ENCODE peak calls at places on chromosomes 3 and 15, in six cellular contexts. B is SK-N-SH, V is H1, Z is HepG2, L is HCT116, T is GM12878. J is an unnamed sample.

GRCh38 chr15:43968551-43968950 is 141.7 kb downstream of the WDR76 start:
- DNase-seq in L (no peak), V (no peak), Z (no peak), B (no peak), T (no peak), J (no peak)

GRCh38 chr3:125990253-125990970 is 21.4 kb downstream of the ROPN1B start:
- DNase-seq in V (peak), Z (peak), T (peak), L (peak), B (peak), J (peak)

GRCh38 chr15:68930268-68931022 is at the start of gene SPESP1:
- DNase-seq in T (no peak), B (peak), V (no peak), L (no peak), Z (no peak), J (no peak)

GRCh38 chr3:67622652-67623051 is 31.8 kb downstream of the SUCLG2 start:
- DNase-seq in B (no peak), V (no peak), L (no peak), T (no peak), Z (no peak), J (no peak)

GRCh38 chr15:70762469-70763119 is 764 bp downstream of the UACA start:
- DNase-seq in Z (no peak), B (peak), V (peak), T (no peak), L (peak), J (no peak)

GRCh38 chr3:10763817-10764313 is 52.2 kb upstream of the SLC6A11 start:
- DNase-seq in L (no peak), T (no peak), Z (no peak), B (no peak), V (no peak), J (no peak)

GRCh38 chr15:74614744-74615312 is 808 bp upstream of the CLK3 start:
- DNase-seq in L (no peak), V (no peak), B (peak), Z (no peak), T (peak), J (peak)

GRCh38 chr15:70069716-70070115 is 28.0 kb downstream of the TLE3 start:
- DNase-seq in L (no peak), B (no peak), T (no peak), V (no peak), Z (no peak), J (no peak)

GRCh38 chr3:50205719-50206276 is 727 bp downstream of the SLC38A3 start:
- DNase-seq in B (peak), T (no peak), L (peak), Z (peak), V (peak), J (peak)

GRCh38 chr15:56857828-56858227 is 60.6 kb upstream of the TCF12 start:
- DNase-seq in V (no peak), Z (no peak), L (no peak), T (no peak), B (no peak), J (no peak)

GRCh38 chr3:107690522-107691138 is 167.9 kb downstream of the BBX start:
- DNase-seq in L (peak), V (no peak), B (peak), Z (peak), T (no peak), J (peak)

DNA sequence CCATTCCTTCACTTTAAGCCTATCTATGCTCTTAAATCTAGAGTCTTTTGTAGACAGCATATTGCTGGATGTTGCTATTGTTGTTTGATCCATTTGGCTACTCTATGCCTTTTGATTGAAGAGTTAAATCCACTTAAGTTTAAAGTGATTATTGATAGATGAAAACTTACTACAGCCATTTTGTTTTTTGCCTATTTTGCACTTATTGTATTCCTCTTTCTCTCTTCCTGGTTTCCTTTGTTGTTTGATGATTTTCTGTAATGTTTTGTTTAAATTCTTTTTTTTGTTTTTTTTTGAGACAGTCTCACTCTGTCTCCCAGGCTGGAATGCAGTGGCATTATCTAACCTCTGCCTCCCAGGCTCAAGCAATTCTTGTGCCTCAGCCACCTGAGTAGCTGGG is 19.8 kb downstream of the IQCF6 start:
- DNase-seq in T (no peak), V (no peak), B (no peak), Z (no peak), L (no peak), J (no peak)
- TF ChIP-seq JUND in T (no peak), V (no peak), B (no peak), Z (no peak), L (no peak), J (no peak)

DNA sequence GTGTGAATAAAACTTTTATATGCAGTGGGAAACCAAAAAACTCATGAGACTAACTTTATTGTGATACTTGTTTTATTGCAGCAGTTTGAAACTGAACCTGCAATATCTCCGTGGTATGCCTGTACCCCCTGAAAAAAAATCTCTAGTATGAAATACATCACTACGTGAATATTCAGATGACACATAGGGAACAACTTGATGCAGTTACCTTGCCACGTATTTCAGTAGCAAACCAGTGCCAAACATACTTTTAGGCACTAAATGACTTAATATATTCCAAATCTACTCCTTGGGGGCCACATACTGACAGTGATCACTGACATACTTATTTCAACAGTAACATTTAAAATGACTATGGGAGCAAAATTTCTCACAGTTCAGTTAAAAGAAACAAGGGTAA is 13.8 kb downstream of the CRBN start:
- DNase-seq in T (no peak), Z (no peak), B (no peak), V (no peak), L (no peak), J (no peak)
- TF ChIP-seq JUND in T (no peak), Z (no peak), B (no peak), V (no peak), L (no peak), J (no peak)

DNA sequence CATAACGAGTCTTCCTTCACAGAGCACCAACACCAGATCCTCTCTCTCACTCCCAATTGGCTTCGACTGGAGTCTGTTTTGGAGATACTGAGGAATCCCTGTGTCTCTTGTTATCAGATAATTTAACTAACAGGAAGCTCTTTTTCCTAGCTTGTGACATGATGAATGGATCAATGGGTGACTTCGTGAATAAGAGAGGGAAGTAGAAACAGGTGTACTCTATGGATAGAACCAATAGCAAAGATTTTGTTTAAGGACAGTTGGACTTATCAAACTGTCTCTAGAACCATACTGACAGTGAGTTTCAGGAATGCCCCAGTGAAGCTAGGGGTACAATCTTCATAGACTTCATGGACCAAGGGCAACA is 29.4 kb upstream of the KLHL6 start:
- DNase-seq in V (no peak), B (no peak), Z (no peak), L (no peak), T (no peak), J (no peak)
- TF ChIP-seq JUND in V (no peak), B (no peak), Z (no peak), L (no peak), T (no peak), J (no peak)

DNA sequence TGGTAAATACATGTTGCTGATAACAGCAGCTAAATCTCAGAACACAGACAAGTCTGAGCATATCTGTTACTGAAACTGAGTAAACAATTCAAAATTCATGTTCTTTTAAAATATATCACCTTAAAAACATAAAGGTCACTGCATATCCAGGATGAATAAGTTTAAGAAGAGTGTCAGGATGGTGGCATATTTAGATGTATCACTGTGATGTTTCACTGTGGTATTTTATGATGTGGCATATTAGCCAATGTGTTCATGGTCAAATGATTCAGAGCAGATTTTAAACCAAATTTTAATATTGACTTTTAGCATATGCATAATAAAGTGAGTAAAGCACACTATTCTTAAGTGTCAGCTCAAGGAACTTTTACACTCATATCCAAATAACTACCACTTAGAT is 346.4 kb upstream of the DPPA4 start:
- DNase-seq in Z (no peak), V (no peak), T (no peak), B (no peak), L (no peak), J (no peak)
- TF ChIP-seq JUND in Z (no peak), V (no peak), T (no peak), B (no peak), L (no peak), J (no peak)

GRCh38 chr15:99857836-99858235 is 124.6 kb upstream of the LYSMD4 start:
- DNase-seq in L (no peak), V (no peak), T (no peak), B (no peak), Z (no peak), J (no peak)

GRCh38 chr15:99863527-99864198 is 130.4 kb upstream of the LYSMD4 start:
- DNase-seq in L (no peak), Z (peak), T (no peak), B (no peak), V (no peak), J (no peak)
- TF ChIP-seq JUND in L (no peak), Z (no peak), T (no peak), B (no peak), V (no peak), J (no peak)

DNA sequence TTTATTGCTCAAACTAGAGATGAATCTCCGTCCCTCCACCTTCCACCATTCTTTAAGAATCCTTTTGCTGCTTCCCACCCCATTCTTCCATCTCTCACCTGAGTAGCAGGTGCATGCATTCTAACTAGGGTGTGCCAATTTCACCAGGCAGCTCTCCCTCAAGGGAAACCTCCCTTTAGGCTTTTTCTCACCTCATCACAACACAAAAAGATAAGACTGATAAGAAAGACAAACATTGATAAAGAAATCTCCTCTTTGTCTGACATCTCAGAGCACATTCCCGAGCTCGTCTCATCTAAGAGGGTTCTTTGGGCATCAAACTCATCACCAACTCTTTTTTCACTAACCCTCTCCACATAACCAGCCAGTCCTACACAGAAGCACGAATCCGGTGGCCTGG is 23.0 kb downstream of the MB21D2 start:
- DNase-seq in T (no peak), Z (no peak), V (no peak), L (no peak), B (no peak), J (no peak)
- TF ChIP-seq JUND in T (no peak), Z (no peak), V (no peak), L (no peak), B (no peak), J (no peak)

GRCh38 chr15:54045397-54045796 is 67.2 kb downstream of the UNC13C start:
- DNase-seq in B (no peak), Z (no peak), L (no peak), V (no peak), T (no peak), J (no peak)

DNA sequence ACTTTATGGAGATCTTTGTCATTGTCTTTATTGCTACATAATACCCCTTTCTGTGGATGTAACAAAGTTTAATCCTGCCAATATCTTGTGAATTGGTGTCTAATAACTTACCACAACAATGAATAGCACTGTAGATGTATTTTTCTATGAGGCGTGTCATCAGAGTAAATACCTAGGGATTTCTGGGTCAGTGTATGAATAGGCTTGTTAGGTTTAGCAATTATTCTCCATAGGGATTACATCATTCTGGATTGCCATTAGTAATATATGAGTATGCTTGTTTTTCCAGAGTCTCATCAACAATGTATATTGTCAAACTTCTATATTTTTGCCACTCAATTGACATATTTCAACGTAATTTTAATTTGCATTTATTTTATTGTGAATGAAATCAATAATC is 67.9 kb downstream of the UNC13C start:
- DNase-seq in V (no peak), B (no peak), T (no peak), L (no peak), Z (no peak), J (no peak)
- TF ChIP-seq JUND in V (no peak), B (no peak), T (no peak), L (no peak), Z (no peak), J (no peak)

GRCh38 chr15:41160639-41161315 is 44.7 kb upstream of the INO80 start:
- DNase-seq in L (no peak), V (no peak), T (no peak), Z (no peak), B (no peak), J (no peak)
- TF ChIP-seq JUND in L (no peak), V (no peak), T (no peak), Z (no peak), B (no peak), J (no peak)

GRCh38 chr3:62803276-62803675 is 71.9 kb downstream of the CADPS start:
- DNase-seq in B (no peak), T (no peak), Z (no peak), L (no peak), V (no peak), J (no peak)

GRCh38 chr3:62811119-62811518 is 64.1 kb downstream of the CADPS start:
- DNase-seq in L (no peak), B (no peak), V (no peak), T (no peak), Z (no peak), J (no peak)

DNA sequence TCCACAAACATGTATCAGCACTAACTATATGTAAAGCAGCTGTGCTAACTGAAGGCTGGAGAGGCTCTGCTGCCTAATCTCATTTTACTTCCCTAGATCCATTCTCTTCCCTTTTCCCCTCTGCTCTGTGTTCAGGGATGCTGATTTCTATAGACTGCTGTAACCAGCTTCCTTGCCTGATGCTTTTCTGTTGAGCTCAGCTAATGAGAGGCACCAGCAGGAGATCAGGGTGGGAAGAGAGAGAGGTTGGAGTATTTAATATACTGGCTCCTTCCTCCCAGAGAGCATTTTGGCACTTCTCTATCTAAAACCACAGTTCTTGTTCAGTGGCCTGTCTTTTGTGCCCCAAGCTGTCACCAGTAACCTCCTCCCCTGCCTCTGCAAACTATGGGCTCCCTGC is 69.6 kb downstream of the CADPS start:
- DNase-seq in Z (no peak), B (no peak), L (no peak), T (no peak), V (no peak), J (no peak)
- TF ChIP-seq JUND in Z (no peak), B (no peak), L (no peak), T (no peak), V (no peak), J (no peak)

GRCh38 chr3:71380096-71380495 is 203.4 kb downstream of the FOXP1 start:
- DNase-seq in T (no peak), Z (peak), B (peak), V (no peak), L (no peak), J (no peak)
- TF ChIP-seq JUND in T (no peak), Z (no peak), B (no peak), V (no peak), L (no peak), J (no peak)